ENCODE peak calls at places on chromosome 22, in seven cellular contexts. One of them, this sample, is unnamed.

GRCh38 chr22:41574847-41575381 is 14.1 kb downstream of the CSDC2 start:
- DNase-seq in right lobe of liver: no peak
- DNase-seq in omental fat pad: no peak
- DNase-seq in ovary: peak; percentile 85
- DNase-seq in HCT116: no peak
- DNase-seq in tibial nerve: peak; percentile 66
- DNase-seq in CD8-positive, alpha-beta T cell: no peak
- DNase-seq in this sample: no peak

GRCh38 chr22:31271485-31271884 is 20.8 kb downstream of the PIK3IP1 start:
- DNase-seq in HCT116: no peak
- DNase-seq in CD8-positive, alpha-beta T cell: no peak
- DNase-seq in omental fat pad: no peak
- DNase-seq in tibial nerve: no peak
- DNase-seq in right lobe of liver: no peak
- DNase-seq in ovary: no peak
- DNase-seq in this sample: no peak

GRCh38 chr22:47914481-47915097 is 1152.1 kb downstream of the TBC1D22A start:
- DNase-seq in ovary: no peak
- DNase-seq in HCT116: no peak
- DNase-seq in right lobe of liver: no peak
- DNase-seq in omental fat pad: no peak
- DNase-seq in CD8-positive, alpha-beta T cell: no peak
- DNase-seq in tibial nerve: no peak
- DNase-seq in this sample: no peak

GRCh38 chr22:19105867-19106802 is 16.1 kb downstream of the DGCR2 start:
- DNase-seq in tibial nerve: no peak
- DNase-seq in right lobe of liver: no peak
- DNase-seq in CD8-positive, alpha-beta T cell: peak; percentile 42
- DNase-seq in HCT116: no peak
- DNase-seq in omental fat pad: no peak
- DNase-seq in ovary: no peak
- DNase-seq in this sample: no peak

GRCh38 chr22:42699281-42699681 is 21.4 kb downstream of the A4GALT start:
- DNase-seq in right lobe of liver: no peak
- DNase-seq in omental fat pad: no peak
- DNase-seq in HCT116: no peak
- DNase-seq in tibial nerve: no peak
- DNase-seq in ovary: no peak
- DNase-seq in CD8-positive, alpha-beta T cell: no peak
- DNase-seq in this sample: no peak

GRCh38 chr22:45886502-45886901 is 90.5 kb downstream of the WNT7B start:
- DNase-seq in tibial nerve: no peak
- DNase-seq in HCT116: no peak
- DNase-seq in CD8-positive, alpha-beta T cell: no peak
- DNase-seq in right lobe of liver: no peak
- DNase-seq in omental fat pad: no peak
- DNase-seq in ovary: no peak
- DNase-seq in this sample: no peak

GRCh38 chr22:22045576-22046335 is 63.2 kb upstream of the TOP3B start:
- DNase-seq in right lobe of liver: no peak
- DNase-seq in HCT116: no peak
- DNase-seq in CD8-positive, alpha-beta T cell: no peak
- DNase-seq in ovary: no peak
- DNase-seq in tibial nerve: no peak
- DNase-seq in omental fat pad: no peak
- DNase-seq in this sample: no peak

GRCh38 chr22:25700996-25701815 is 40.8 kb upstream of the MYO18B start:
- DNase-seq in right lobe of liver: no peak
- DNase-seq in omental fat pad: no peak
- DNase-seq in tibial nerve: peak; percentile 9
- DNase-seq in ovary: no peak
- DNase-seq in CD8-positive, alpha-beta T cell: no peak
- DNase-seq in HCT116: no peak
- DNase-seq in this sample: no peak

GRCh38 chr22:44473580-44473979 is 24.5 kb downstream of the RTL6 start:
- DNase-seq in omental fat pad: no peak
- DNase-seq in right lobe of liver: no peak
- DNase-seq in ovary: no peak
- DNase-seq in CD8-positive, alpha-beta T cell: no peak
- DNase-seq in tibial nerve: no peak
- DNase-seq in HCT116: no peak
- DNase-seq in this sample: no peak

GRCh38 chr22:27842236-27842993 is 40.9 kb upstream of the MN1 start:
- DNase-seq in right lobe of liver: no peak
- DNase-seq in HCT116: no peak
- DNase-seq in ovary: peak; percentile 32
- DNase-seq in CD8-positive, alpha-beta T cell: no peak
- DNase-seq in omental fat pad: no peak
- DNase-seq in tibial nerve: no peak
- DNase-seq in this sample: peak; percentile 27

GRCh38 chr22:20013382-20013871 is 3.2 kb downstream of the ARVCF start:
- DNase-seq in right lobe of liver: peak; percentile 72
- DNase-seq in HCT116: no peak
- DNase-seq in CD8-positive, alpha-beta T cell: no peak
- DNase-seq in tibial nerve: peak; percentile 46
- DNase-seq in omental fat pad: no peak
- DNase-seq in ovary: peak; percentile 61
- DNase-seq in this sample: peak; percentile 81

GRCh38 chr22:50319503-50319951 is 7.3 kb downstream of the DENND6B start:
- DNase-seq in tibial nerve: no peak
- DNase-seq in HCT116: no peak
- DNase-seq in CD8-positive, alpha-beta T cell: no peak
- DNase-seq in omental fat pad: no peak
- DNase-seq in right lobe of liver: peak; percentile 45
- DNase-seq in ovary: no peak
- DNase-seq in this sample: no peak

GRCh38 chr22:23690713-23691112 is at the start of gene RGL4:
- DNase-seq in ovary: no peak
- DNase-seq in HCT116: no peak
- DNase-seq in right lobe of liver: no peak
- DNase-seq in tibial nerve: no peak
- DNase-seq in CD8-positive, alpha-beta T cell: no peak
- DNase-seq in omental fat pad: no peak
- DNase-seq in this sample: no peak

GRCh38 chr22:26894766-26895485 is 237.5 kb downstream of the MIAT start:
- DNase-seq in HCT116: peak; percentile 4
- DNase-seq in CD8-positive, alpha-beta T cell: no peak
- DNase-seq in tibial nerve: no peak
- DNase-seq in right lobe of liver: no peak
- DNase-seq in omental fat pad: no peak
- DNase-seq in ovary: peak; percentile 26
- DNase-seq in this sample: no peak

GRCh38 chr22:41512421-41513194 is 31.7 kb downstream of the POLR3H start:
- DNase-seq in HCT116: peak; percentile 40
- DNase-seq in omental fat pad: no peak
- DNase-seq in ovary: peak; percentile 63
- DNase-seq in CD8-positive, alpha-beta T cell: no peak
- DNase-seq in right lobe of liver: no peak
- DNase-seq in tibial nerve: no peak
- DNase-seq in this sample: no peak

GRCh38 chr22:22348127-22348814 is 103.7 kb downstream of the VPREB1 start:
- DNase-seq in CD8-positive, alpha-beta T cell: no peak
- DNase-seq in right lobe of liver: no peak
- DNase-seq in tibial nerve: no peak
- DNase-seq in ovary: no peak
- DNase-seq in omental fat pad: no peak
- DNase-seq in HCT116: peak; percentile 26
- DNase-seq in this sample: no peak

GRCh38 chr22:20823264-20823663 is 35.3 kb downstream of the PI4KA start:
- DNase-seq in right lobe of liver: no peak
- DNase-seq in HCT116: no peak
- DNase-seq in tibial nerve: no peak
- DNase-seq in omental fat pad: no peak
- DNase-seq in CD8-positive, alpha-beta T cell: no peak
- DNase-seq in ovary: no peak
- DNase-seq in this sample: no peak

GRCh38 chr22:26485013-26485412 is 1.3 kb downstream of the SRRD start:
- DNase-seq in omental fat pad: no peak
- DNase-seq in ovary: no peak
- DNase-seq in CD8-positive, alpha-beta T cell: no peak
- DNase-seq in HCT116: no peak
- DNase-seq in tibial nerve: no peak
- DNase-seq in right lobe of liver: no peak
- DNase-seq in this sample: no peak

GRCh38 chr22:29726104-29726503 is 6.3 kb downstream of the CABP7 start:
- DNase-seq in HCT116: no peak
- DNase-seq in CD8-positive, alpha-beta T cell: no peak
- DNase-seq in ovary: no peak
- DNase-seq in tibial nerve: no peak
- DNase-seq in omental fat pad: no peak
- DNase-seq in right lobe of liver: no peak
- DNase-seq in this sample: no peak
- TF ChIP-seq CTCF in HCT116: no peak
- TF ChIP-seq CTCF in CD8-positive, alpha-beta T cell: no peak
- TF ChIP-seq CTCF in ovary: no peak
- TF ChIP-seq CTCF in tibial nerve: no peak
- TF ChIP-seq CTCF in omental fat pad: no peak
- TF ChIP-seq CTCF in right lobe of liver: no peak
- TF ChIP-seq CTCF in this sample: no peak

GRCh38 chr22:40112595-40112994 is 65.1 kb upstream of the TNRC6B start:
- DNase-seq in right lobe of liver: no peak
- DNase-seq in CD8-positive, alpha-beta T cell: no peak
- DNase-seq in HCT116: no peak
- DNase-seq in omental fat pad: no peak
- DNase-seq in tibial nerve: no peak
- DNase-seq in ovary: no peak
- DNase-seq in this sample: no peak

GRCh38 chr22:40120783-40121182 is 56.9 kb upstream of the TNRC6B start:
- DNase-seq in tibial nerve: no peak
- DNase-seq in ovary: no peak
- DNase-seq in HCT116: no peak
- DNase-seq in right lobe of liver: no peak
- DNase-seq in CD8-positive, alpha-beta T cell: no peak
- DNase-seq in omental fat pad: no peak
- DNase-seq in this sample: no peak

GRCh38 chr22:40118979-40119378 is 58.7 kb upstream of the TNRC6B start:
- DNase-seq in ovary: no peak
- DNase-seq in HCT116: no peak
- DNase-seq in CD8-positive, alpha-beta T cell: no peak
- DNase-seq in tibial nerve: no peak
- DNase-seq in omental fat pad: no peak
- DNase-seq in right lobe of liver: no peak
- DNase-seq in this sample: no peak

GRCh38 chr22:40114411-40114810 is 63.3 kb upstream of the TNRC6B start:
- DNase-seq in ovary: peak; percentile 29
- DNase-seq in right lobe of liver: no peak
- DNase-seq in HCT116: no peak
- DNase-seq in CD8-positive, alpha-beta T cell: no peak
- DNase-seq in tibial nerve: no peak
- DNase-seq in omental fat pad: no peak
- DNase-seq in this sample: no peak

GRCh38 chr22:40116496-40117200 is 61.1 kb upstream of the TNRC6B start:
- DNase-seq in CD8-positive, alpha-beta T cell: peak; percentile 24
- DNase-seq in right lobe of liver: no peak
- DNase-seq in ovary: no peak
- DNase-seq in HCT116: no peak
- DNase-seq in tibial nerve: no peak
- DNase-seq in omental fat pad: no peak
- DNase-seq in this sample: no peak
- TF ChIP-seq CTCF in CD8-positive, alpha-beta T cell: no peak
- TF ChIP-seq CTCF in right lobe of liver: no peak
- TF ChIP-seq CTCF in ovary: no peak
- TF ChIP-seq CTCF in HCT116: no peak
- TF ChIP-seq CTCF in tibial nerve: no peak
- TF ChIP-seq CTCF in omental fat pad: no peak
- TF ChIP-seq CTCF in this sample: no peak

GRCh38 chr22:38924197-38924952 is 33.0 kb upstream of the APOBEC3A start:
- DNase-seq in CD8-positive, alpha-beta T cell: no peak
- DNase-seq in omental fat pad: no peak
- DNase-seq in right lobe of liver: no peak
- DNase-seq in ovary: peak; percentile 89
- DNase-seq in tibial nerve: peak; percentile 67
- DNase-seq in HCT116: peak; percentile 80
- DNase-seq in this sample: peak; percentile 56

GRCh38 chr22:38925571-38926041 is 31.8 kb upstream of the APOBEC3A start:
- DNase-seq in CD8-positive, alpha-beta T cell: no peak
- DNase-seq in tibial nerve: no peak
- DNase-seq in right lobe of liver: no peak
- DNase-seq in omental fat pad: no peak
- DNase-seq in HCT116: no peak
- DNase-seq in ovary: no peak
- DNase-seq in this sample: no peak

GRCh38 chr22:38923463-38924196 is 33.8 kb upstream of the APOBEC3A start:
- DNase-seq in HCT116: peak; percentile 91
- DNase-seq in tibial nerve: peak; percentile 67
- DNase-seq in CD8-positive, alpha-beta T cell: no peak
- DNase-seq in ovary: peak; percentile 78
- DNase-seq in omental fat pad: no peak
- DNase-seq in right lobe of liver: no peak
- DNase-seq in this sample: no peak

GRCh38 chr22:38930512-38930911 is 26.9 kb upstream of the APOBEC3A start:
- DNase-seq in tibial nerve: no peak
- DNase-seq in HCT116: no peak
- DNase-seq in omental fat pad: no peak
- DNase-seq in right lobe of liver: no peak
- DNase-seq in CD8-positive, alpha-beta T cell: no peak
- DNase-seq in ovary: no peak
- DNase-seq in this sample: no peak

GRCh38 chr22:38927033-38927789 is 30.2 kb upstream of the APOBEC3A start:
- DNase-seq in omental fat pad: no peak
- DNase-seq in HCT116: peak; percentile 74
- DNase-seq in CD8-positive, alpha-beta T cell: peak; percentile 18
- DNase-seq in ovary: peak; percentile 66
- DNase-seq in right lobe of liver: peak; percentile 75
- DNase-seq in tibial nerve: peak; percentile 40
- DNase-seq in this sample: peak; percentile 74
- TF ChIP-seq CTCF in omental fat pad: no peak
- TF ChIP-seq CTCF in HCT116: peak; percentile 77
- TF ChIP-seq CTCF in CD8-positive, alpha-beta T cell: peak; percentile 22
- TF ChIP-seq CTCF in ovary: peak; percentile 30
- TF ChIP-seq CTCF in right lobe of liver: peak; percentile 38
- TF ChIP-seq CTCF in tibial nerve: peak; percentile 65
- TF ChIP-seq CTCF in this sample: peak; percentile 48

GRCh38 chr22:49322231-49322630 is 505.4 kb downstream of the BRD1 start:
- DNase-seq in omental fat pad: no peak
- DNase-seq in ovary: no peak
- DNase-seq in HCT116: no peak
- DNase-seq in tibial nerve: no peak
- DNase-seq in CD8-positive, alpha-beta T cell: no peak
- DNase-seq in right lobe of liver: no peak
- DNase-seq in this sample: peak; percentile 31

GRCh38 chr22:49312601-49313000 is 515.1 kb downstream of the BRD1 start:
- DNase-seq in tibial nerve: no peak
- DNase-seq in HCT116: no peak
- DNase-seq in ovary: no peak
- DNase-seq in omental fat pad: no peak
- DNase-seq in CD8-positive, alpha-beta T cell: no peak
- DNase-seq in right lobe of liver: no peak
- DNase-seq in this sample: no peak

GRCh38 chr22:49320714-49321476 is 506.8 kb downstream of the BRD1 start:
- DNase-seq in right lobe of liver: no peak
- DNase-seq in CD8-positive, alpha-beta T cell: no peak
- DNase-seq in HCT116: no peak
- DNase-seq in omental fat pad: no peak
- DNase-seq in ovary: no peak
- DNase-seq in tibial nerve: no peak
- DNase-seq in this sample: no peak

GRCh38 chr22:49321477-49322055 is 506.1 kb downstream of the BRD1 start:
- DNase-seq in HCT116: no peak
- DNase-seq in tibial nerve: no peak
- DNase-seq in right lobe of liver: no peak
- DNase-seq in ovary: no peak
- DNase-seq in CD8-positive, alpha-beta T cell: no peak
- DNase-seq in omental fat pad: no peak
- DNase-seq in this sample: no peak

GRCh38 chr22:49317369-49317768 is 510.3 kb downstream of the BRD1 start:
- DNase-seq in ovary: no peak
- DNase-seq in tibial nerve: no peak
- DNase-seq in omental fat pad: no peak
- DNase-seq in CD8-positive, alpha-beta T cell: no peak
- DNase-seq in HCT116: no peak
- DNase-seq in right lobe of liver: no peak
- DNase-seq in this sample: no peak
- TF ChIP-seq CTCF in ovary: no peak
- TF ChIP-seq CTCF in tibial nerve: no peak
- TF ChIP-seq CTCF in omental fat pad: no peak
- TF ChIP-seq CTCF in CD8-positive, alpha-beta T cell: no peak
- TF ChIP-seq CTCF in HCT116: peak; percentile 53
- TF ChIP-seq CTCF in right lobe of liver: no peak
- TF ChIP-seq CTCF in this sample: peak; percentile 33

This sample was measured in mesothelial cell of epicardium.